ENCODE peak calls at places on chromosome 16, in nine cellular contexts. One of them, this sample, is unnamed.

GRCh38 chr16:54533856-54534490 is 247.4 kb upstream of the IRX3 start:
- DNase-seq in brain microvascular endothelial cell: no peak
- DNase-seq in fibroblast of lung: no peak
- DNase-seq in adrenal gland: no peak
- DNase-seq in breast epithelium: no peak
- DNase-seq in lower lobe of right lung: no peak
- DNase-seq in BE2C: no peak
- DNase-seq in bronchial epithelial cell: no peak
- DNase-seq in transverse colon: no peak
- DNase-seq in this sample: no peak

GRCh38 chr16:56708418-56708817 is 21.5 kb upstream of the NUP93 start:
- DNase-seq in brain microvascular endothelial cell: no peak
- DNase-seq in fibroblast of lung: no peak
- DNase-seq in adrenal gland: no peak
- DNase-seq in breast epithelium: no peak
- DNase-seq in lower lobe of right lung: no peak
- DNase-seq in BE2C: no peak
- DNase-seq in bronchial epithelial cell: no peak
- DNase-seq in transverse colon: no peak
- DNase-seq in this sample: no peak

GRCh38 chr16:4244254-4244812 is 2.5 kb upstream of the SRL start:
- DNase-seq in brain microvascular endothelial cell: no peak
- DNase-seq in fibroblast of lung: no peak
- DNase-seq in adrenal gland: peak; percentile 58
- DNase-seq in breast epithelium: no peak
- DNase-seq in lower lobe of right lung: no peak
- DNase-seq in BE2C: peak; percentile 89
- DNase-seq in bronchial epithelial cell: peak; percentile 22
- DNase-seq in transverse colon: no peak
- DNase-seq in this sample: no peak

GRCh38 chr16:89391-90302 is 11.6 kb downstream of the MPG start:
- DNase-seq in brain microvascular endothelial cell: no peak
- DNase-seq in fibroblast of lung: no peak
- DNase-seq in adrenal gland: no peak
- DNase-seq in breast epithelium: no peak
- DNase-seq in lower lobe of right lung: no peak
- DNase-seq in BE2C: no peak
- DNase-seq in bronchial epithelial cell: no peak
- DNase-seq in transverse colon: no peak
- DNase-seq in this sample: no peak

GRCh38 chr16:75550211-75550662 is 5.8 kb downstream of the TMEM231 start:
- DNase-seq in brain microvascular endothelial cell: peak; percentile 63
- DNase-seq in fibroblast of lung: peak; percentile 55
- DNase-seq in adrenal gland: peak; percentile 65
- DNase-seq in breast epithelium: no peak
- DNase-seq in lower lobe of right lung: no peak
- DNase-seq in BE2C: peak; percentile 35
- DNase-seq in bronchial epithelial cell: peak; percentile 84
- DNase-seq in transverse colon: peak; percentile 72
- DNase-seq in this sample: no peak

GRCh38 chr16:49849709-49850108 is 6.2 kb downstream of the ZNF423 start:
- DNase-seq in brain microvascular endothelial cell: no peak
- DNase-seq in fibroblast of lung: no peak
- DNase-seq in adrenal gland: no peak
- DNase-seq in breast epithelium: no peak
- DNase-seq in lower lobe of right lung: no peak
- DNase-seq in BE2C: no peak
- DNase-seq in bronchial epithelial cell: no peak
- DNase-seq in transverse colon: no peak
- DNase-seq in this sample: no peak

GRCh38 chr16:49856741-49857330 is 924 bp upstream of the ZNF423 start:
- DNase-seq in brain microvascular endothelial cell: peak; percentile 81
- DNase-seq in fibroblast of lung: peak; percentile 87
- DNase-seq in adrenal gland: peak; percentile 90
- DNase-seq in breast epithelium: peak; percentile 69
- DNase-seq in lower lobe of right lung: peak; percentile 75
- DNase-seq in BE2C: peak; percentile 90
- DNase-seq in bronchial epithelial cell: peak; percentile 11
- DNase-seq in transverse colon: peak; percentile 86
- DNase-seq in this sample: no peak

GRCh38 chr16:48542020-48542473 is 67.9 kb downstream of the N4BP1 start:
- DNase-seq in brain microvascular endothelial cell: peak; percentile 37
- DNase-seq in fibroblast of lung: peak; percentile 33
- DNase-seq in adrenal gland: peak; percentile 84
- DNase-seq in breast epithelium: no peak
- DNase-seq in lower lobe of right lung: peak; percentile 75
- DNase-seq in BE2C: peak; percentile 58
- DNase-seq in bronchial epithelial cell: peak; percentile 51
- DNase-seq in transverse colon: peak; percentile 48
- DNase-seq in this sample: no peak

GRCh38 chr16:81204794-81205680 is 33.5 kb upstream of the BCO1 start:
- DNase-seq in brain microvascular endothelial cell: peak; percentile 33
- DNase-seq in fibroblast of lung: peak; percentile 50
- DNase-seq in adrenal gland: peak; percentile 74
- DNase-seq in breast epithelium: no peak
- DNase-seq in lower lobe of right lung: no peak
- DNase-seq in BE2C: peak; percentile 28
- DNase-seq in bronchial epithelial cell: peak; percentile 44
- DNase-seq in transverse colon: peak; percentile 36
- DNase-seq in this sample: no peak

GRCh38 chr16:67917852-67918236 is 13.8 kb downstream of the CTRL start:
- DNase-seq in brain microvascular endothelial cell: peak; percentile 84
- DNase-seq in fibroblast of lung: peak; percentile 81
- DNase-seq in adrenal gland: peak; percentile 89
- DNase-seq in breast epithelium: no peak
- DNase-seq in lower lobe of right lung: peak; percentile 48
- DNase-seq in BE2C: no peak
- DNase-seq in bronchial epithelial cell: peak; percentile 89
- DNase-seq in transverse colon: no peak
- DNase-seq in this sample: no peak

GRCh38 chr16:55044366-55044975 is 113.8 kb downstream of the IRX5 start:
- DNase-seq in brain microvascular endothelial cell: no peak
- DNase-seq in fibroblast of lung: no peak
- DNase-seq in adrenal gland: no peak
- DNase-seq in breast epithelium: no peak
- DNase-seq in lower lobe of right lung: no peak
- DNase-seq in BE2C: no peak
- DNase-seq in bronchial epithelial cell: no peak
- DNase-seq in transverse colon: no peak
- DNase-seq in this sample: no peak

GRCh38 chr16:11303405-11304138 is 22.4 kb upstream of the PRM1 start:
- DNase-seq in brain microvascular endothelial cell: no peak
- DNase-seq in fibroblast of lung: no peak
- DNase-seq in adrenal gland: no peak
- DNase-seq in breast epithelium: peak; percentile 65
- DNase-seq in lower lobe of right lung: peak; percentile 60
- DNase-seq in BE2C: peak; percentile 75
- DNase-seq in bronchial epithelial cell: peak; percentile 67
- DNase-seq in transverse colon: no peak
- DNase-seq in this sample: no peak

GRCh38 chr16:73616186-73616585 is 568.3 kb upstream of the ZFHX3 start:
- DNase-seq in brain microvascular endothelial cell: no peak
- DNase-seq in fibroblast of lung: no peak
- DNase-seq in adrenal gland: no peak
- DNase-seq in breast epithelium: no peak
- DNase-seq in lower lobe of right lung: no peak
- DNase-seq in BE2C: no peak
- DNase-seq in bronchial epithelial cell: peak; percentile 6
- DNase-seq in transverse colon: no peak
- DNase-seq in this sample: no peak

GRCh38 chr16:66427451-66427860 is 361 bp downstream of the BEAN1 start:
- DNase-seq in brain microvascular endothelial cell: no peak
- DNase-seq in fibroblast of lung: no peak
- DNase-seq in adrenal gland: no peak
- DNase-seq in breast epithelium: no peak
- DNase-seq in lower lobe of right lung: no peak
- DNase-seq in BE2C: no peak
- DNase-seq in bronchial epithelial cell: no peak
- DNase-seq in transverse colon: no peak
- DNase-seq in this sample: no peak

GRCh38 chr16:5502467-5502869 is 404.9 kb upstream of the EEF2KMT start:
- DNase-seq in brain microvascular endothelial cell: no peak
- DNase-seq in fibroblast of lung: peak; percentile 6
- DNase-seq in adrenal gland: peak; percentile 78
- DNase-seq in breast epithelium: no peak
- DNase-seq in lower lobe of right lung: no peak
- DNase-seq in BE2C: peak; percentile 94
- DNase-seq in bronchial epithelial cell: no peak
- DNase-seq in transverse colon: peak; percentile 10
- DNase-seq in this sample: no peak

GRCh38 chr16:15775663-15776304 is 81.0 kb downstream of the MYH11 start:
- DNase-seq in brain microvascular endothelial cell: peak; percentile 4
- DNase-seq in fibroblast of lung: no peak
- DNase-seq in adrenal gland: peak; percentile 56
- DNase-seq in breast epithelium: no peak
- DNase-seq in lower lobe of right lung: no peak
- DNase-seq in BE2C: no peak
- DNase-seq in bronchial epithelial cell: no peak
- DNase-seq in transverse colon: no peak
- DNase-seq in this sample: no peak

GRCh38 chr16:19115148-19116021 is 1.6 kb downstream of the ITPRIPL2 start:
- DNase-seq in brain microvascular endothelial cell: no peak
- DNase-seq in fibroblast of lung: no peak
- DNase-seq in adrenal gland: no peak
- DNase-seq in breast epithelium: no peak
- DNase-seq in lower lobe of right lung: no peak
- DNase-seq in BE2C: no peak
- DNase-seq in bronchial epithelial cell: no peak
- DNase-seq in transverse colon: no peak
- DNase-seq in this sample: no peak
- H3K4me3 ChIP-seq in brain microvascular endothelial cell: peak overlapping the region; percentile 73
- H3K4me3 ChIP-seq in fibroblast of lung: peak overlapping the region; percentile 73
- H3K4me3 ChIP-seq in adrenal gland: peak overlapping the region; percentile 58
- H3K4me3 ChIP-seq in breast epithelium: peak overlapping the region; percentile 84
- H3K4me3 ChIP-seq in lower lobe of right lung: peak overlapping the region; percentile 93
- H3K4me3 ChIP-seq in BE2C: no peak overlapping the region
- H3K4me3 ChIP-seq in bronchial epithelial cell: peak overlapping the region; percentile 51
- H3K4me3 ChIP-seq in transverse colon: peak overlapping the region; percentile 51
- H3K4me3 ChIP-seq in this sample: peak overlapping the region; percentile 75

GRCh38 chr16:88340755-88341150 is 42.0 kb upstream of the ZNF469 start:
- DNase-seq in brain microvascular endothelial cell: no peak
- DNase-seq in fibroblast of lung: no peak
- DNase-seq in adrenal gland: no peak
- DNase-seq in breast epithelium: no peak
- DNase-seq in lower lobe of right lung: no peak
- DNase-seq in BE2C: no peak
- DNase-seq in bronchial epithelial cell: no peak
- DNase-seq in transverse colon: no peak
- DNase-seq in this sample: no peak

GRCh38 chr16:88339926-88340754 is 42.6 kb upstream of the ZNF469 start:
- DNase-seq in brain microvascular endothelial cell: no peak
- DNase-seq in fibroblast of lung: no peak
- DNase-seq in adrenal gland: no peak
- DNase-seq in breast epithelium: no peak
- DNase-seq in lower lobe of right lung: no peak
- DNase-seq in BE2C: no peak
- DNase-seq in bronchial epithelial cell: no peak
- DNase-seq in transverse colon: peak; percentile 14
- DNase-seq in this sample: no peak

GRCh38 chr16:88337538-88337937 is 45.2 kb upstream of the ZNF469 start:
- DNase-seq in brain microvascular endothelial cell: no peak
- DNase-seq in fibroblast of lung: no peak
- DNase-seq in adrenal gland: no peak
- DNase-seq in breast epithelium: no peak
- DNase-seq in lower lobe of right lung: no peak
- DNase-seq in BE2C: no peak
- DNase-seq in bronchial epithelial cell: no peak
- DNase-seq in transverse colon: no peak
- DNase-seq in this sample: no peak

GRCh38 chr16:88338111-88338510 is 44.6 kb upstream of the ZNF469 start:
- DNase-seq in brain microvascular endothelial cell: no peak
- DNase-seq in fibroblast of lung: no peak
- DNase-seq in adrenal gland: no peak
- DNase-seq in breast epithelium: no peak
- DNase-seq in lower lobe of right lung: no peak
- DNase-seq in BE2C: no peak
- DNase-seq in bronchial epithelial cell: no peak
- DNase-seq in transverse colon: no peak
- DNase-seq in this sample: no peak

GRCh38 chr16:88338896-88339295 is 43.9 kb upstream of the ZNF469 start:
- DNase-seq in brain microvascular endothelial cell: no peak
- DNase-seq in fibroblast of lung: no peak
- DNase-seq in adrenal gland: no peak
- DNase-seq in breast epithelium: no peak
- DNase-seq in lower lobe of right lung: no peak
- DNase-seq in BE2C: no peak
- DNase-seq in bronchial epithelial cell: no peak
- DNase-seq in transverse colon: no peak
- DNase-seq in this sample: no peak
- H3K36me3 ChIP-seq in brain microvascular endothelial cell: no peaks in the 10 kb centered on the region
- H3K36me3 ChIP-seq in fibroblast of lung: no peaks in the 10 kb centered on the region
- H3K36me3 ChIP-seq in adrenal gland: no peaks in the 10 kb centered on the region
- H3K36me3 ChIP-seq in breast epithelium: no peaks in the 10 kb centered on the region
- H3K36me3 ChIP-seq in lower lobe of right lung: no peaks in the 10 kb centered on the region
- H3K36me3 ChIP-seq in BE2C: no peaks in the 10 kb centered on the region
- H3K36me3 ChIP-seq in bronchial epithelial cell: no peaks in the 10 kb centered on the region
- H3K36me3 ChIP-seq in transverse colon: no peaks in the 10 kb centered on the region
- H3K36me3 ChIP-seq in this sample: no peaks in the 10 kb centered on the region

DNA sequence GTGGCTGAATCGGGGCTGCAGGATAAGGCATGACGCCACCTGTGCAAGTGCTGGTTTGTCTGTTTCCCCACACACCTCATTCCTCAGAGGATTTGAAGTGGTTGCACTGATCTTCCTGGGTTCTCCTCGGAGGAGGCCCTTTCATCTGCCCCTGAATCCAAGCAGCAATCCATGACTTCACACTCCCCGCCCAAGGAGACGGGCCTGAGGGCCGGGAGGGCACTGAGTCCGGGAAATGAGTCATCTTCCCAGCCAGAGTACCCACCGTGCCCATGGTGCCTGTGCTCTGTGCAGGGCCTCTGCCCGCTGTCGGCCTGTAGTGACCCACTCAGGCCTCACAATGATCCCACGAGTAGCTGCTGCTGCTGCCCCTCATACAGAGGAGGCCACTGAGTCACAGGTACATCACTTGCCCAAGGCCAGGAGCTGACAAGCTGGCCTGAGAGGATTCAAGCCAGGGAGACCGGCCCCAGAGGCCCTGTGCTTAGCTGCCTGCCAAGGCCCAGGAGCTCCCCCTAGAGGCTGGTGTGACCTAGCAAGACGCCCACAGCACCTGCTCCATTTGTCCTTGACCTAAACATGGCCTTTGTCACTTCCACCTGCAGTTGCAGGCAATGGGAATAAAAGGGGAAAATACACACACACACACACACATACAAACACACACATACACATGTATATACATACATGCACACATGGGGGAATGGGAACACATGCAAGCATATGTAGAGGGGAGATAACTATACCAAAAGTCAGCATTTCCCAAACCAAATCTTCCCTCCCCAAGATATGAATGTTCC is 240.0 kb downstream of the C16orf95 start:
- DNase-seq in brain microvascular endothelial cell: peak; percentile 32
- DNase-seq in fibroblast of lung: peak; percentile 57
- DNase-seq in adrenal gland: peak; percentile 62
- DNase-seq in breast epithelium: no peak
- DNase-seq in lower lobe of right lung: peak; percentile 70
- DNase-seq in BE2C: peak; percentile 64
- DNase-seq in bronchial epithelial cell: peak; percentile 13
- DNase-seq in transverse colon: peak; percentile 67
- DNase-seq in this sample: no peak
- TF ChIP-seq CTCF in brain microvascular endothelial cell: peak; percentile 82
- TF ChIP-seq CTCF in fibroblast of lung: peak; percentile 72
- TF ChIP-seq CTCF in adrenal gland: peak; percentile 6
- TF ChIP-seq CTCF in breast epithelium: no peak
- TF ChIP-seq CTCF in lower lobe of right lung: peak; percentile 58
- TF ChIP-seq CTCF in BE2C: peak; percentile 68
- TF ChIP-seq CTCF in bronchial epithelial cell: peak; percentile 42
- TF ChIP-seq CTCF in transverse colon: peak; percentile 44
- TF ChIP-seq CTCF in this sample: peak; percentile 79

GRCh38 chr16:89361756-89362155 is 128.6 kb downstream of the ANKRD11 start:
- DNase-seq in brain microvascular endothelial cell: no peak
- DNase-seq in fibroblast of lung: no peak
- DNase-seq in adrenal gland: no peak
- DNase-seq in breast epithelium: no peak
- DNase-seq in lower lobe of right lung: no peak
- DNase-seq in BE2C: no peak
- DNase-seq in bronchial epithelial cell: no peak
- DNase-seq in transverse colon: no peak
- DNase-seq in this sample: no peak
- H3K4me3 ChIP-seq in brain microvascular endothelial cell: no peak overlapping the region
- H3K4me3 ChIP-seq in fibroblast of lung: no peak overlapping the region
- H3K4me3 ChIP-seq in adrenal gland: no peak overlapping the region
- H3K4me3 ChIP-seq in breast epithelium: no peak overlapping the region
- H3K4me3 ChIP-seq in lower lobe of right lung: no peak overlapping the region
- H3K4me3 ChIP-seq in BE2C: no peak overlapping the region
- H3K4me3 ChIP-seq in bronchial epithelial cell: no peak overlapping the region
- H3K4me3 ChIP-seq in transverse colon: no peak overlapping the region
- H3K4me3 ChIP-seq in this sample: no peak overlapping the region